ENCODE peak calls at places on chromosome 5, in seven cellular contexts. M is HCT116, G is A549, O is K562, P is Panc1, E is SK-N-SH, N is HepG2. V is an unnamed sample.

GRCh38 chr5:135010502-135011354 is 23.3 kb downstream of the PITX1 start:
- DNase-seq in O (no peak), E (peak; percentile 10), N (peak; percentile 18), G (no peak), P (no peak), M (no peak), V (no peak)

GRCh38 chr5:167576126-167576525 is 715.3 kb upstream of the WWC1 start:
- DNase-seq in M (no peak), G (no peak), E (no peak), P (no peak), N (no peak), O (no peak), V (no peak)

GRCh38 chr5:103346162-103346748 is 87.7 kb downstream of the MACIR start:
- DNase-seq in E (no peak), O (no peak), M (no peak), N (no peak), G (no peak), P (no peak), V (no peak)

GRCh38 chr5:116453920-116454319 is 120.7 kb downstream of the SEMA6A start:
- DNase-seq in N (peak; percentile 61), P (no peak), O (no peak), M (no peak), G (no peak), E (peak; percentile 52), V (no peak)

GRCh38 chr5:170441385-170441784 is 52.2 kb upstream of the KCNMB1 start:
- DNase-seq in E (no peak), N (no peak), M (no peak), G (no peak), O (no peak), P (no peak), V (no peak)

GRCh38 chr5:42547146-42547545 is 123.9 kb downstream of the GHR start:
- DNase-seq in N (no peak), E (no peak), P (no peak), G (no peak), O (no peak), M (no peak), V (no peak)

GRCh38 chr5:179762079-179762780 is 29.6 kb downstream of the MAML1 start:
- DNase-seq in E (peak; percentile 39), N (peak; percentile 9), G (no peak), M (no peak), O (peak; percentile 66), P (no peak), V (peak; percentile 61)

GRCh38 chr5:43256261-43256966 is 56.8 kb downstream of the HMGCS1 start:
- DNase-seq in N (no peak), E (no peak), G (no peak), M (no peak), O (no peak), P (no peak), V (no peak)

GRCh38 chr5:1209896-1210776 is 8.7 kb downstream of the SLC6A19 start:
- DNase-seq in N (no peak), P (no peak), E (no peak), O (no peak), G (no peak), M (no peak), V (no peak)

GRCh38 chr5:54758038-54758437 is 227.4 kb downstream of the ESM1 start:
- DNase-seq in N (no peak), O (no peak), G (no peak), P (no peak), E (no peak), M (no peak), V (no peak)

GRCh38 chr5:148974638-148975330 is 88.1 kb downstream of the SH3TC2 start:
- DNase-seq in O (no peak), G (no peak), P (no peak), E (no peak), M (no peak), N (no peak), V (no peak)

GRCh38 chr5:33275921-33276705 is 164.7 kb upstream of the TARS1 start:
- DNase-seq in M (no peak), N (no peak), E (no peak), G (no peak), O (no peak), P (no peak), V (no peak)

GRCh38 chr5:82406200-82406773 is 128.1 kb upstream of the RPS23 start:
- DNase-seq in G (no peak), N (no peak), P (no peak), M (no peak), O (no peak), E (no peak), V (no peak)

GRCh38 chr5:151093476-151093889 is 12.6 kb upstream of the TNIP1 start:
- DNase-seq in E (no peak), N (no peak), P (no peak), G (no peak), O (no peak), M (no peak), V (peak; percentile 95)

GRCh38 chr5:418681-419121 is 24.3 kb upstream of the EXOC3 start:
- DNase-seq in O (no peak), P (no peak), M (no peak), E (no peak), N (no peak), G (no peak), V (peak; percentile 82)

GRCh38 chr5:9207820-9208418 is 338.0 kb downstream of the SEMA5A start:
- DNase-seq in M (peak; percentile 3), N (peak; percentile 34), P (peak; percentile 35), G (peak; percentile 25), E (peak; percentile 32), O (peak; percentile 68), V (no peak)

GRCh38 chr5:14036514-14036913 is 92.0 kb upstream of the DNAH5 start:
- DNase-seq in N (no peak), O (no peak), M (no peak), P (no peak), G (peak; percentile 79), E (no peak), V (no peak)

GRCh38 chr5:170522211-170523128 is 18.6 kb downstream of the KCNIP1 start:
- DNase-seq in G (no peak), P (no peak), E (no peak), M (no peak), O (no peak), N (no peak), V (no peak)

GRCh38 chr5:128487041-128487440 is 51.0 kb downstream of the FBN2 start:
- DNase-seq in O (no peak), P (no peak), M (no peak), N (no peak), E (no peak), G (no peak), V (no peak)

GRCh38 chr5:127556609-127557348 is 39.3 kb downstream of the PRRC1 start:
- DNase-seq in P (no peak), E (no peak), O (no peak), N (no peak), G (no peak), M (no peak), V (no peak)

GRCh38 chr5:129909225-129909624 is 5.0 kb downstream of the CHSY3 start:
- DNase-seq in M (no peak), O (no peak), P (no peak), N (no peak), E (no peak), G (no peak), V (no peak)

GRCh38 chr5:37133939-37134338 is 115.2 kb downstream of the CPLANE1 start:
- DNase-seq in N (no peak), M (no peak), G (no peak), E (no peak), P (no peak), O (no peak), V (no peak)

GRCh38 chr5:79135790-79136553 is 24.4 kb downstream of the BHMT start:
- DNase-seq in M (no peak), O (no peak), G (no peak), P (no peak), E (no peak), N (no peak), V (no peak)
- H3K4me3 ChIP-seq in M (no peak overlapping the region), O (no peak overlapping the region), G (no peak overlapping the region), P (no peak overlapping the region), E (no peak overlapping the region), N (no peak overlapping the region), V (no peak overlapping the region)

GRCh38 chr5:71937906-71938698 is 169.2 kb upstream of the MAP1B start:
- DNase-seq in N (no peak), O (no peak), M (no peak), G (no peak), E (no peak), P (no peak), V (no peak)

GRCh38 chr5:71932131-71932635 is 175.1 kb upstream of the MAP1B start:
- DNase-seq in G (peak; percentile 55), O (no peak), P (peak; percentile 30), E (no peak), N (peak; percentile 25), M (peak; percentile 21), V (no peak)

GRCh38 chr5:71932649-71933338 is 174.5 kb upstream of the MAP1B start:
- DNase-seq in M (peak; percentile 36), P (peak; percentile 41), E (no peak), O (peak; percentile 72), N (peak; percentile 76), G (peak; percentile 81), V (no peak)
- H3K27ac ChIP-seq in M (peak overlapping the region; percentile 54), P (no peak overlapping the region), E (peak overlapping the region; percentile 76), O (no peak overlapping the region), N (peak overlapping the region; percentile 44), G (peak overlapping the region; percentile 89), V (no peak overlapping the region)

DNA sequence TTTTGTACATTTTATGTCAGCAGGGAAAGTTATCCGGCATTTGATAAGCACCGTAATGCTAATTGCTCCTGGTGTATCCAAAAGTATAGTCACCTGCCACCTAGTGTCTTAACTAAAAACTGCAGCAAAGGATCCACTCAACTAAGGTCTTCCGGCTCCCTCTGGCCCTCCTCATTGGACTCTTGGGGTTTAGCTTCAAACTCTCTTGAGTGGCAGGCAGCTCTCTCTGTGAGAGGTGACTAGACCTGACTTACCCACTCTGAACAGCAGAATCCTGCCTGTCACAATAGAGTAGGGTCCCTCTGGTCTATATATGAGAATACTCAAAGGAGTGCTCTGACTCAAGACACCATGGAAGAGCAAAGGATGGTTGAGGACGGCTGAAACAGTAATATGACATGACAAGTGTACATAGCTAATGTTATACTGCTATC is 60.3 kb upstream of the CAST start:
- DNase-seq in P (peak; percentile 67), E (peak; percentile 67), G (peak; percentile 68), N (peak; percentile 56), M (peak; percentile 53), O (peak; percentile 66), V (peak; percentile 5)
- TF ChIP-seq REST in P (no peak), E (no peak), G (no peak), N (no peak), M (no peak), O (no peak), V (no peak)

DNA sequence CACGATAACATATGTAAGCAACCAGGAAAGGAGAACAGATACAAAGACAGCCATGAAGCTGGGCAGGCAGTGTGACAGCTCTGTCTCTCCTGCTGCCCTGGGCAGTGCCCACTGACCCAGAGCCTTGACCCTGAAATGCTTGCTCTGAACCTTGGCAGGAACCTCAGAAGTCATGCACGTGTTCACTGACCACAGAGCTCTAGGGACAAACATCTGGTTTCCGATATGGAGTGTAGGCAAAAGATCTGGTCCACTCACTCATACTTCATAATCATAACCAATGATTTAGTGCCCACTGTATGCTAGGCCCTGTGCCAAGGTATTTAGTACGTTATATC is 102.6 kb downstream of the FSTL4 start:
- DNase-seq in N (no peak), P (no peak), M (no peak), O (no peak), E (peak; percentile 11), G (no peak), V (no peak)
- H3K4me3 ChIP-seq in N (no peak overlapping the region), P (no peak overlapping the region), M (no peak overlapping the region), O (no peak overlapping the region), E (no peak overlapping the region), G (no peak overlapping the region), V (no peak overlapping the region)

GRCh38 chr5:157022002-157022401 is 36.9 kb downstream of the HAVCR1 start:
- DNase-seq in P (no peak), O (no peak), M (no peak), E (no peak), N (no peak), G (no peak), V (no peak)
- H3K27ac ChIP-seq in P (no peak overlapping the region), O (no peak overlapping the region), M (no peak overlapping the region), E (no peak overlapping the region), N (no peak overlapping the region), G (peak overlapping the region; percentile 4), V (no peak overlapping the region)

V was measured in HL-60.